ENCODE peak calls at places on chromosomes 3 and 15, in eight cellular contexts. Y is neural progenitor cell, R is right lobe of liver, X is transverse colon, A is adrenal gland, K is body of pancreas, C is thoracic aorta, B is pancreas. S is an unnamed sample.

GRCh38 chr3:194671511-194671899 is 486 bp downstream of the LSG1 start:
- DNase-seq in Y (peak), R (no peak), X (no peak), A (no peak), K (no peak), C (no peak), B (no peak), S (no peak)

GRCh38 chr3:107969994-107970896 is 120.6 kb downstream of the CD47 start:
- DNase-seq in Y (no peak), R (no peak), X (no peak), A (peak), K (peak), C (peak), B (peak), S (no peak)

GRCh38 chr15:28023422-28023821 is 75.7 kb downstream of the OCA2 start:
- DNase-seq in Y (no peak), R (no peak), X (no peak), A (no peak), K (no peak), C (no peak), B (no peak), S (no peak)

GRCh38 chr3:157499342-157499963 is 3.8 kb downstream of the VEPH1 start:
- DNase-seq in Y (peak), R (peak), X (peak), A (peak), K (peak), C (no peak), B (peak), S (no peak)

GRCh38 chr15:45320581-45320980 is 57.8 kb downstream of the GATM start:
- DNase-seq in Y (no peak), R (no peak), X (no peak), A (no peak), K (peak), C (no peak), B (no peak), S (no peak)

GRCh38 chr3:159263750-159264561 is 462.1 kb downstream of the MFSD1 start:
- DNase-seq in Y (peak), R (no peak), X (no peak), A (peak), K (peak), C (no peak), B (no peak), S (peak)

GRCh38 chr3:184654375-184654774 is 57.5 kb downstream of the MAGEF1 start:
- DNase-seq in Y (no peak), R (no peak), X (no peak), A (no peak), K (no peak), C (no peak), B (no peak), S (no peak)

GRCh38 chr15:70033109-70033508 is 64.6 kb downstream of the TLE3 start:
- DNase-seq in Y (no peak), R (no peak), X (no peak), A (no peak), K (no peak), C (no peak), B (no peak), S (no peak)

GRCh38 chr3:172140499-172141391 is 101.4 kb downstream of the FNDC3B start:
- DNase-seq in Y (no peak), R (peak), X (peak), A (peak), K (peak), C (no peak), B (peak), S (no peak)

GRCh38 chr15:82063055-82063454 is 17.2 kb upstream of the MEX3B start:
- DNase-seq in Y (peak), R (no peak), X (no peak), A (no peak), K (no peak), C (no peak), B (no peak), S (no peak)

GRCh38 chr3:134279466-134279865 is 28.8 kb upstream of the RYK start:
- DNase-seq in Y (no peak), R (no peak), X (no peak), A (no peak), K (no peak), C (no peak), B (no peak), S (no peak)

GRCh38 chr3:100710355-100711198 is 1.3 kb downstream of the TFG start:
- DNase-seq in Y (peak), R (no peak), X (peak), A (peak), K (peak), C (no peak), B (peak), S (no peak)

GRCh38 chr15:57393081-57393480 is 16.8 kb downstream of the CGNL1 start:
- DNase-seq in Y (no peak), R (no peak), X (no peak), A (no peak), K (no peak), C (no peak), B (no peak), S (no peak)

GRCh38 chr3:33420966-33421365 is 19.2 kb downstream of the UBP1 start:
- DNase-seq in Y (no peak), R (no peak), X (no peak), A (no peak), K (no peak), C (no peak), B (no peak), S (no peak)

GRCh38 chr15:96462768-96463167 is 132.3 kb downstream of the NR2F2 start:
- DNase-seq in Y (no peak), R (no peak), X (no peak), A (no peak), K (no peak), C (no peak), B (no peak), S (no peak)

GRCh38 chr15:89356634-89357298 is 22.1 kb upstream of the POLG start:
- DNase-seq in Y (peak), R (no peak), X (no peak), A (peak), K (peak), C (no peak), B (peak), S (no peak)

GRCh38 chr3:153977148-153977547 is 144.0 kb upstream of the ARHGEF26 start:
- DNase-seq in Y (no peak), R (no peak), X (no peak), A (no peak), K (no peak), C (no peak), B (no peak), S (no peak)

GRCh38 chr15:83339396-83339795 is 54.9 kb upstream of the BNC1 start:
- DNase-seq in Y (no peak), R (no peak), X (no peak), A (no peak), K (no peak), C (no peak), B (no peak), S (no peak)

GRCh38 chr3:45553469-45553974 is 41.0 kb upstream of the LIMD1 start:
- DNase-seq in Y (no peak), R (peak), X (peak), A (peak), K (peak), C (no peak), B (peak), S (peak)

GRCh38 chr3:9897408-9898372 is 5.0 kb upstream of the IL17RE start:
- DNase-seq in Y (no peak), R (peak), X (peak), A (peak), K (peak), C (no peak), B (peak), S (no peak)

GRCh38 chr15:101242160-101242998 is 9.5 kb downstream of the CHSY1 start:
- DNase-seq in Y (no peak), R (no peak), X (peak), A (peak), K (no peak), C (no peak), B (no peak), S (no peak)

GRCh38 chr15:75213768-75214221 is 12.1 kb downstream of the C15orf39 start:
- DNase-seq in Y (no peak), R (no peak), X (no peak), A (no peak), K (no peak), C (no peak), B (no peak), S (no peak)

GRCh38 chr15:38512901-38513300 is 51.7 kb downstream of the RASGRP1 start:
- DNase-seq in Y (no peak), R (no peak), X (no peak), A (no peak), K (no peak), C (no peak), B (no peak), S (no peak)

GRCh38 chr15:76196286-76196948 is 114.9 kb downstream of the ETFA start:
- DNase-seq in Y (no peak), R (no peak), X (peak), A (peak), K (peak), C (no peak), B (peak), S (no peak)

GRCh38 chr3:194051554-194052175 is 84.3 kb upstream of the HES1 start:
- DNase-seq in Y (no peak), R (no peak), X (peak), A (no peak), K (no peak), C (no peak), B (no peak), S (no peak)

GRCh38 chr15:73142802-73143762 is 90.8 kb downstream of the NEO1 start:
- DNase-seq in Y (no peak), R (no peak), X (no peak), A (no peak), K (no peak), C (no peak), B (no peak), S (no peak)

GRCh38 chr3:60514866-60515265 is 736.4 kb downstream of the FHIT start:
- DNase-seq in Y (no peak), R (no peak), X (no peak), A (no peak), K (no peak), C (no peak), B (no peak), S (no peak)

GRCh38 chr15:58146734-58147133 is 8.6 kb downstream of the AQP9 start:
- DNase-seq in Y (no peak), R (peak), X (no peak), A (peak), K (no peak), C (no peak), B (no peak), S (no peak)

GRCh38 chr3:171873561-171873960 is 30.4 kb downstream of the TMEM212 start:
- DNase-seq in Y (no peak), R (no peak), X (no peak), A (no peak), K (no peak), C (no peak), B (no peak), S (no peak)

GRCh38 chr3:98903099-98903498 is 1.6 kb upstream of the DCBLD2 start:
- DNase-seq in Y (no peak), R (no peak), X (no peak), A (no peak), K (no peak), C (no peak), B (no peak), S (no peak)

GRCh38 chr3:89411211-89411610 is 303.8 kb downstream of the EPHA3 start:
- DNase-seq in Y (peak), R (no peak), X (no peak), A (no peak), K (no peak), C (no peak), B (no peak), S (no peak)

GRCh38 chr3:25338158-25338725 is 89.8 kb upstream of the RARB start:
- DNase-seq in Y (peak), R (no peak), X (no peak), A (no peak), K (no peak), C (no peak), B (no peak), S (no peak)
- H3K27ac ChIP-seq in Y (no peak), R (no peak), X (no peak), A (no peak), K (no peak), C (no peak), B (no peak), S (no peak)

GRCh38 chr3:36713904-36714303 is 50.4 kb downstream of the DCLK3 start:
- DNase-seq in Y (no peak), R (no peak), X (no peak), A (no peak), K (no peak), C (no peak), B (no peak), S (no peak)
- H3K27ac ChIP-seq in Y (no peak), R (no peak), X (no peak), A (no peak), K (no peak), C (no peak), B (no peak), S (no peak)

GRCh38 chr15:67165653-67166260 is 88.7 kb downstream of the AAGAB start:
- DNase-seq in Y (peak), R (no peak), X (no peak), A (no peak), K (no peak), C (no peak), B (no peak), S (no peak)
- H3K27ac ChIP-seq in Y (no peak), R (no peak), X (no peak), A (peak), K (no peak), C (peak), B (no peak), S (no peak)

GRCh38 chr3:18439281-18439680 is 14.1 kb upstream of the SATB1 start:
- DNase-seq in Y (no peak), R (no peak), X (no peak), A (no peak), K (no peak), C (no peak), B (no peak), S (no peak)

GRCh38 chr3:18436213-18436612 is 11.1 kb upstream of the SATB1 start:
- DNase-seq in Y (no peak), R (no peak), X (no peak), A (no peak), K (no peak), C (no peak), B (no peak), S (no peak)

GRCh38 chr3:18441521-18441920 is 16.4 kb upstream of the SATB1 start:
- DNase-seq in Y (no peak), R (no peak), X (no peak), A (no peak), K (no peak), C (no peak), B (no peak), S (no peak)

GRCh38 chr3:18440053-18440768 is 15.1 kb upstream of the SATB1 start:
- DNase-seq in Y (no peak), R (no peak), X (no peak), A (no peak), K (no peak), C (no peak), B (no peak), S (no peak)

DNA sequence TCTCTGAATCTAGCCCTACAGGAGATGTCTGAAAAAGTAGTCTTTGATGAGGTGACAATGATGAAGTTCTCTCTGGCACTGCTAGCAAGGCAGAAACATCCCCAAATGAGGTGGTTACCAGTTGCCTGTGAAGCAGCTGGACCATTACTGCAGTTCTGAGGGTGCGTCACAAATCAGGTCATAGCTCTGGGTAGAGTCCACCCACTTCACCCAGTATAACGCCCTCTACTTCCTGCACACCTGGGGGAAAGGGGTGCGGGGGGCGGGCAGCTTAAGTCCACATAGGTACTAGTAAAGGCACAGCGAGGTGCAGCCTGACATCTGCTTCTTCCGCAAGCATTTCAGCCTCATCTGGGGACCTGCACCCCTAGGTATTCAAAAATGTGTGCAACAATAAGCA is 13.4 kb upstream of the SATB1 start:
- DNase-seq in Y (no peak), R (no peak), X (no peak), A (no peak), K (no peak), C (no peak), B (no peak), S (no peak)
- H3K27ac ChIP-seq in Y (no peak), R (no peak), X (no peak), A (no peak), K (no peak), C (no peak), B (no peak), S (no peak)

GRCh38 chr3:13213911-13214846 is 140.9 kb upstream of the IQSEC1 start:
- DNase-seq in Y (no peak), R (no peak), X (no peak), A (no peak), K (peak), C (no peak), B (peak), S (no peak)
- H3K27ac ChIP-seq in Y (no peak), R (no peak), X (no peak), A (no peak), K (peak), C (no peak), B (no peak), S (no peak)

GRCh38 chr15:59587085-59587826 is 24.3 kb upstream of the GCNT3 start:
- DNase-seq in Y (no peak), R (no peak), X (no peak), A (no peak), K (peak), C (no peak), B (no peak), S (no peak)
- H3K27ac ChIP-seq in Y (no peak), R (no peak), X (peak), A (no peak), K (peak), C (no peak), B (peak), S (no peak)